ENCODE peak calls at places on chromosomes 5 and 9, in four cellular contexts. Y, F, S and H are unnamed samples.

GRCh38 chr5:99349842-99350241 is 421.0 kb upstream of the CHD1 start:
- DNase-seq in S (no peak), F (no peak), Y (no peak), H (no peak)

GRCh38 chr5:177403194-177403825 is 2.8 kb upstream of the PFN3 start:
- DNase-seq in S (peak; percentile 69), Y (no peak), F (no peak), H (peak; percentile 51)

GRCh38 chr5:135890867-135891266 is 4.8 kb downstream of the IL9 start:
- DNase-seq in F (no peak), Y (no peak), S (no peak), H (no peak)

GRCh38 chr9:14485366-14485765 is 171.4 kb upstream of the NFIB start:
- DNase-seq in Y (no peak), S (no peak), F (no peak), H (no peak)

GRCh38 chr5:2125163-2125900 is 242.6 kb upstream of the IRX4 start:
- DNase-seq in S (no peak), F (no peak), Y (no peak), H (no peak)

GRCh38 chr5:82004511-82004910 is 32.7 kb downstream of the ATG10 start:
- DNase-seq in Y (no peak), F (no peak), S (no peak), H (no peak)

GRCh38 chr5:137888875-137889759 is at the start of gene PKD2L2:
- DNase-seq in S (peak; percentile 86), F (peak; percentile 49), Y (peak; percentile 65), H (peak; percentile 78)

GRCh38 chr9:128846680-128847030 is 17.1 kb upstream of the SPOUT1 start:
- DNase-seq in S (no peak), Y (no peak), F (no peak), H (no peak)

GRCh38 chr9:112331676-112331955 is 1.8 kb downstream of the PTBP3 start:
- DNase-seq in S (no peak), Y (no peak), F (no peak), H (no peak)

GRCh38 chr5:39464096-39464495 is 39.3 kb upstream of the DAB2 start:
- DNase-seq in F (no peak), S (no peak), Y (no peak), H (no peak)

GRCh38 chr5:159937580-159937979 is 21.3 kb downstream of the ADRA1B start:
- DNase-seq in F (no peak), S (no peak), Y (no peak), H (no peak)

GRCh38 chr5:178577376-178577839 is 12.8 kb downstream of the COL23A1 start:
- DNase-seq in S (no peak), Y (no peak), F (no peak), H (no peak)

GRCh38 chr5:136028782-136029742 is at the start of gene TGFBI:
- DNase-seq in S (peak; percentile 89), F (peak; percentile 50), Y (peak; percentile 73), H (peak; percentile 53)

GRCh38 chr5:66041612-66042011 is 102.5 kb upstream of the SREK1 start:
- DNase-seq in Y (no peak), S (no peak), F (no peak), H (no peak)

GRCh38 chr9:92147030-92147853 is 32.0 kb upstream of the SPTLC1 start:
- DNase-seq in Y (no peak), F (no peak), S (no peak), H (peak; percentile 13)

GRCh38 chr5:34682926-34683623 is 26.9 kb downstream of the RAI14 start:
- DNase-seq in S (peak; percentile 82), Y (no peak), F (no peak), H (peak; percentile 51)
- H3K4me3 ChIP-seq in S (no peak overlapping the region), Y (no peak overlapping the region), F (no peak overlapping the region), H (no peak overlapping the region)

DNA sequence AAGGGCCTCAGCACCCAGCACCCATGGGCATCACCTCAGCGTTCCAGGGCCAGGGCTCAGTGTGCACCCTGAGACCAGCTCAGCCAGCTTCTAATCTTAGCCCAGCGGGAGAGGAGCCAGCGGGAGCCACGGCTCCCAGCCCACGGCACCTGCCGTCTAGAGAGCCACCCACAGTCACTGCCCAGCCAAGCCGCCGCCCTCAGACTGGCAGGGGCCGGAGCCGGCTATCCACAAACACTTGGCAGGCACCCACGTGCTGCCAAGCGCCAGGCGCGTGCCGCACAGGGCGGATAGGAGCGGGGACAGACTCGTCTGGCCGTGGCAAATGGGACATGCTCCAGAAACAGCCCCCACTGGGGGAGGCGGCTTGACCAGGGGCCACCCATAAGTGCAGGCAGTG is 18.6 kb downstream of the BRD3 start:
- DNase-seq in Y (no peak), F (no peak), S (no peak), H (no peak)
- H3K36me3 ChIP-seq in Y (peaks cover 10% of the 10 kb centered on the region), F (no peaks in the 10 kb centered on the region), S (peaks cover 3% of the 10 kb centered on the region), H (peaks cover 1% of the 10 kb centered on the region)

GRCh38 chr5:171924493-171925122 is 81.8 kb downstream of the FBXW11 start:
- DNase-seq in F (no peak), S (no peak), Y (no peak), H (no peak)
- H3K4me3 ChIP-seq in F (no peak overlapping the region), S (no peak overlapping the region), Y (no peak overlapping the region), H (no peak overlapping the region)

DNA sequence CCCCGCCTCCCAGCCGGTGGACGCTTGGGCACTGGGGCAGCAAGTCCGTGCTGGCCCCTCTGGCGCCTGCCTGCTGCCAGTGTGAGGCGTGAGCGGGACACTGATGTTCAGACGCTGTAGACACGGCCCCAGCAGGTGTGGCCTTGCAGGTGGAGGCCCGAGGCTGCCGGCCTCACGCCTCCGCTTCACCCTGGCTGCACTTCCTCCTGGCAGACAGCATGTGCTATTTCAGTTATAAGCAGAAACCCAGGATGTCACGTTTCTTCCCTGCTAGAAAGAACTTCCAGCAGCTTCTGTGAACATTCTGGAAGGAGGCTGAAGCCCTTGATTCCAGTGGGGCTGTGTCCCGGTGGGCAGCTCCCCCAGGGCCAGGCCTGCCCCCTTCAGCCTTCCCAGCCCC is 114.8 kb upstream of the FCN2 start:
- DNase-seq in F (no peak), S (no peak), Y (no peak), H (no peak)
- H3K36me3 ChIP-seq in F (no peaks in the 10 kb centered on the region), S (no peaks in the 10 kb centered on the region), Y (no peaks in the 10 kb centered on the region), H (no peaks in the 10 kb centered on the region)

DNA sequence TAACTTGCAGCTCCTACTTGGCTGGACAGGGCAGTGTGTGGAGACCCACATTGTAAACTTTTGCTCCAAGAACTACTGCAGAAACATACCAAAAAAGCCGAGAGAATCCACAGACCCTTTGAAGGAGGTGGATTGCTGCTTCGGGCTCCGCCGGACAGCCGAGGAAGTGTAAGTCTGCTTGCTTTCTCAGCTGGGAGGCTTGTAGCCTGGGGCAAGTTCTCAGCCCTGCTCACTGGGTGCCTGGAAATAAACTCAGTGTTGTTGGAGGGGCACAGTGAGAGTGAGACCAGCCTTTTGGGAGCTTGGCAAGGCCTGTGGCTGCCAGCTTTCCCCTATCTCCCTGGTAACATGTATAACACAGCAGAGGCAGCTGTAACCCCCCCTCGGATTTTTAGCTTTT is 215.6 kb downstream of the SYK start:
- DNase-seq in S (no peak), F (no peak), Y (no peak), H (no peak)
- H3K4me3 ChIP-seq in S (no peak overlapping the region), F (no peak overlapping the region), Y (no peak overlapping the region), H (no peak overlapping the region)

GRCh38 chr9:104815851-104816565 is 52.1 kb downstream of the NIPSNAP3B start:
- DNase-seq in Y (no peak), S (no peak), F (no peak), H (no peak)

GRCh38 chr9:104817437-104817836 is 53.5 kb downstream of the NIPSNAP3B start:
- DNase-seq in Y (no peak), F (no peak), S (no peak), H (no peak)

GRCh38 chr9:104820336-104820735 is 56.4 kb downstream of the NIPSNAP3B start:
- DNase-seq in Y (no peak), S (no peak), F (no peak), H (no peak)

GRCh38 chr9:104819033-104819432 is 55.1 kb downstream of the NIPSNAP3B start:
- DNase-seq in S (no peak), Y (no peak), F (no peak), H (no peak)
- H3K36me3 ChIP-seq in S (no peaks in the 10 kb centered on the region), Y (peaks cover 30% of the 10 kb centered on the region), F (peaks cover 3% of the 10 kb centered on the region), H (peaks cover 13% of the 10 kb centered on the region)

DNA sequence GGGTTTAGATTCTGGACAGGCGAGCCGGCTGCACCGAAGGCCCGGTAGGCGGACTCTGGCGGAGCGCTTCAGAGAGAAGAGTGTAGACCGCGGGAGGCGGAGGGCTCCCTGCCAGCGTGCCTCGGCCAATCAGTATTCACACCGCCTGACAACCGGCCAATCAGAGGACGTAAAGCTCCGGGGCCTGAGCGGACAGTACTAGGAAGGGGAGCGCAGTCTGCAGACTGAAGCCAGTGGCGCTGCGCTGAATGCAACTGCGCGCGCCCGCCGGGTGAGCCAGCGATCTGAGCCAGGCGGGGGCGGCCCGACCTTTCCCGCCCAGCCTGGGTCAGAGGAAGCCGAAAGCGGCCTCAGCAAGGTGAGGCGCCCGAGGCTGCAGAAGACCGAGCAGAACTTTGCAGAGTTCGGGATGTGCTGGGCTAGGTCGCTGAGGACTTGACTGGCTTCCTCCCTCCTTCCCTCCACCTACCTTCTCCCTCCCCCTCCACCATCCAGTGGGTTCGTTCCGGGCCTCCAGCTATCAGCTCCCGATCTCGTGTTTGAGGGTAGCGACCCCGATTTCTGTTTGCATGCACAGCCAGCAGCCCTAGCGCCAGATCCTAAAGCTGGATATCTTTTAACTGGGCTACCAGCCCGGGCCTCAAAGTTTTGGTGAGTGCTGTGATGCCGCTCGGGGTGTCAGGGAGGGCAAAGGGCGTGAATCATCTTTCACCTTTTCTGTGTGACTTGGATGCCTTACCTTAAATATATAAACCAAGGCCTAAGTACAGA is at the start of gene DMRT2:
- DNase-seq in S (peak; percentile 87), F (peak; percentile 89), Y (peak; percentile 96), H (peak; percentile 69)
- H3K4me3 ChIP-seq in S (peak within 1 kb of the TSS; percentile 37), F (peak within 1 kb of the TSS; percentile 25), Y (peak within 1 kb of the TSS; percentile 42), H (no peak within 1 kb of the TSS)

GRCh38 chr9:134796882-134797281 is 83.7 kb upstream of the FCN2 start:
- DNase-seq in Y (no peak), S (no peak), F (no peak), H (no peak)

GRCh38 chr9:134802201-134802795 is 78.3 kb upstream of the FCN2 start:
- DNase-seq in Y (no peak), S (no peak), F (no peak), H (no peak)

GRCh38 chr9:134804871-134805270 is 75.7 kb upstream of the FCN2 start:
- DNase-seq in F (no peak), S (no peak), Y (no peak), H (no peak)

GRCh38 chr9:134800791-134801339 is 79.7 kb upstream of the FCN2 start:
- DNase-seq in Y (no peak), S (no peak), F (no peak), H (no peak)
- H3K36me3 ChIP-seq in Y (no peaks in the 10 kb centered on the region), S (no peaks in the 10 kb centered on the region), F (no peaks in the 10 kb centered on the region), H (no peaks in the 10 kb centered on the region)